ENCODE peak calls at places on chromosomes 3 and 15, in six cellular contexts. G is HEK293T, R is GM12878, B is K562, E is HepG2, Z is IMR-90. Q is an unnamed sample.

GRCh38 chr3:39101022-39101689 is 6.3 kb downstream of the GORASP1 start:
- DNase-seq in E (peak), R (no peak), B (peak), G (peak), Z (peak), Q (peak)

GRCh38 chr15:100928632-100929280 is 9.6 kb downstream of the LRRK1 start:
- DNase-seq in B (no peak), E (no peak), R (no peak), G (no peak), Z (no peak), Q (no peak)

GRCh38 chr3:44555753-44556152 is 760 bp downstream of the ZKSCAN7 start:
- DNase-seq in E (peak), B (no peak), R (no peak), G (no peak), Z (peak), Q (no peak)

GRCh38 chr3:183537295-183537730 is 18.2 kb downstream of the KLHL6 start:
- DNase-seq in Z (peak), G (no peak), R (no peak), E (no peak), B (no peak), Q (no peak)

GRCh38 chr15:43509002-43509922 is 8.1 kb upstream of the MAP1A start:
- DNase-seq in R (no peak), E (peak), B (no peak), G (no peak), Z (no peak), Q (no peak)

GRCh38 chr3:152309031-152309430 is 40.3 kb downstream of the MBNL1 start:
- DNase-seq in R (no peak), B (no peak), E (no peak), Z (no peak), G (no peak), Q (no peak)

GRCh38 chr3:68919000-68919399 is 13.3 kb downstream of the TAFA4 start:
- DNase-seq in B (no peak), Z (peak), G (peak), R (no peak), E (no peak), Q (no peak)

GRCh38 chr15:59210186-59210585 is 3.5 kb downstream of the LDHAL6B start:
- DNase-seq in B (no peak), R (no peak), G (no peak), E (no peak), Z (no peak), Q (no peak)

GRCh38 chr3:159447841-159448240 is 540.8 kb upstream of the IL12A start:
- DNase-seq in R (no peak), G (no peak), E (no peak), Z (no peak), B (no peak), Q (no peak)

GRCh38 chr15:71015342-71015741 is 99.9 kb upstream of the THSD4 start:
- DNase-seq in B (no peak), G (no peak), Z (no peak), R (no peak), E (no peak), Q (no peak)

GRCh38 chr3:58672880-58673279 is 6.3 kb upstream of the FAM3D start:
- DNase-seq in R (no peak), E (no peak), Z (no peak), G (no peak), B (no peak), Q (no peak)

GRCh38 chr3:63135362-63135761 is 142.7 kb upstream of the SYNPR start:
- DNase-seq in G (no peak), E (no peak), B (no peak), R (no peak), Z (no peak), Q (no peak)

GRCh38 chr3:150733936-150734794 is 28.8 kb downstream of the SIAH2 start:
- DNase-seq in E (peak), R (no peak), B (no peak), G (no peak), Z (peak), Q (no peak)

GRCh38 chr3:11910971-11911531 is 64.4 kb upstream of the TAMM41 start:
- DNase-seq in Z (no peak), R (no peak), G (no peak), E (no peak), B (no peak), Q (no peak)

GRCh38 chr3:57661404-57661803 is 31.5 kb downstream of the DENND6A start:
- DNase-seq in B (no peak), G (no peak), R (no peak), E (no peak), Z (no peak), Q (no peak)

GRCh38 chr3:182713743-182714517 is 79.4 kb upstream of the ATP11B start:
- DNase-seq in B (no peak), G (peak), E (peak), R (peak), Z (peak), Q (peak)

GRCh38 chr3:71307884-71308697 is 275.4 kb downstream of the FOXP1 start:
- DNase-seq in G (no peak), B (no peak), R (no peak), E (no peak), Z (peak), Q (no peak)

GRCh38 chr3:161171639-161172552 is 49.2 kb upstream of the NMD3 start:
- DNase-seq in Z (no peak), E (no peak), B (no peak), R (no peak), G (no peak), Q (no peak)

GRCh38 chr15:65431731-65432130 is 9.0 kb upstream of the IGDCC4 start:
- DNase-seq in E (no peak), R (no peak), G (no peak), Z (no peak), B (no peak), Q (no peak)

GRCh38 chr15:74240002-74240568 is 4.0 kb downstream of the CCDC33 start:
- DNase-seq in B (no peak), E (peak), G (no peak), R (no peak), Z (peak), Q (peak)

GRCh38 chr3:134485075-134485536 is 679 bp downstream of the ANAPC13 start:
- DNase-seq in E (peak), R (no peak), B (peak), G (no peak), Z (no peak), Q (peak)

GRCh38 chr3:128336337-128337156 is 130.1 kb downstream of the DNAJB8 start:
- DNase-seq in E (no peak), B (no peak), R (no peak), Z (no peak), G (no peak), Q (no peak)

GRCh38 chr15:99618941-99619411 is 53.2 kb downstream of the MEF2A start:
- DNase-seq in B (no peak), Z (peak), E (no peak), G (peak), R (no peak), Q (no peak)

GRCh38 chr3:13851997-13852637 is 27.8 kb downstream of the WNT7A start:
- DNase-seq in R (no peak), G (no peak), B (no peak), E (no peak), Z (no peak), Q (no peak)

GRCh38 chr3:176514297-176514696 is 683.0 kb downstream of the TBL1XR1 start:
- DNase-seq in Z (peak), R (no peak), G (peak), E (peak), B (peak), Q (peak)

GRCh38 chr15:42608110-42608531 is 32.7 kb downstream of the STARD9 start:
- DNase-seq in Z (no peak), R (peak), B (no peak), G (no peak), E (no peak), Q (no peak)

GRCh38 chr3:13706451-13706850 is 157.5 kb downstream of the FBLN2 start:
- DNase-seq in G (no peak), B (no peak), Z (no peak), E (no peak), R (no peak), Q (no peak)

GRCh38 chr15:51751687-51752683 is 588 bp downstream of the TMOD2 start:
- DNase-seq in G (peak), Z (peak), E (no peak), R (no peak), B (peak), Q (peak)

GRCh38 chr15:68334661-68335124 is 57.1 kb downstream of the FEM1B start:
- DNase-seq in R (no peak), E (no peak), G (no peak), Z (peak), B (no peak), Q (no peak)

GRCh38 chr15:78018445-78018844 is 59.1 kb downstream of the TBC1D2B start:
- DNase-seq in G (no peak), E (peak), B (no peak), Z (no peak), R (no peak), Q (no peak)

GRCh38 chr15:50816191-50816590 is 50.7 kb upstream of the SPPL2A start:
- DNase-seq in R (no peak), B (no peak), G (peak), Z (no peak), E (no peak), Q (no peak)

GRCh38 chr3:71530903-71531535 is 52.5 kb downstream of the FOXP1 start:
- DNase-seq in B (no peak), Z (no peak), E (no peak), G (peak), R (no peak), Q (no peak)

GRCh38 chr3:157156844-157157635 is 2.9 kb downstream of the CCNL1 start:
- DNase-seq in R (no peak), B (peak), Z (peak), G (no peak), E (peak), Q (no peak)

GRCh38 chr3:79040701-79041100 is 727.1 kb downstream of the ROBO1 start:
- DNase-seq in Z (peak), G (no peak), E (no peak), B (no peak), R (no peak), Q (peak)

GRCh38 chr15:22979699-22980188 is 424 bp downstream of the CYFIP1 start:
- DNase-seq in R (no peak), B (no peak), E (no peak), Z (peak), G (peak), Q (no peak)

GRCh38 chr3:193833592-193833991 is 240.6 kb downstream of the OPA1 start:
- DNase-seq in R (no peak), G (no peak), E (no peak), B (no peak), Z (no peak), Q (no peak)
- TF ChIP-seq BHLHE40 in R (no peak), G (no peak), E (no peak), B (no peak), Z (no peak), Q (no peak)

DNA sequence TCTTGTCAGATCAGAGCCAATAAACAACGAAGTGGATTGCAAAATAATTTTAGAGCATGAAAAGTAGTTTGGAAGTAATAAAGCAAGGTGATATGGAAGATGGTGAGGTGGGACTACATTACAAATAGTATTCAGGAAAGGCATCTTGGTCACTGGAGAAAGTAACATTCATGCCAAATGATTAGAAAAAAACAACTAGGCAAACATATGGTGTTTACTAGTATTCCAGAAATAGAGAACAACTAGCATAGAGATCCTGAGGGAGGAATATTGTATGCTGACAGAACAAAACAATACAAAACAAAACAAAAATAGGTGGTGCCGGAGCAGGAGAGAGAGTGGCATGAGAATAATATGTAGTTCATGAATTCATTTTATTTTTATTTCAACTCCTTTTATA is 11.8 kb upstream of the PLSCR4 start:
- DNase-seq in Z (no peak), E (no peak), B (no peak), G (no peak), R (no peak), Q (no peak)
- TF ChIP-seq BHLHE40 in Z (no peak), E (no peak), B (no peak), G (no peak), R (no peak), Q (no peak)

GRCh38 chr3:32570426-32571191 is at the start of gene DYNC1LI1:
- DNase-seq in R (peak), E (peak), G (peak), B (peak), Z (peak), Q (peak)

GRCh38 chr3:32571192-32571485 is 481 bp upstream of the DYNC1LI1 start:
- DNase-seq in G (no peak), B (no peak), Z (no peak), R (no peak), E (no peak), Q (no peak)

GRCh38 chr3:32577174-32577573 is 6.5 kb upstream of the DYNC1LI1 start:
- DNase-seq in G (no peak), E (no peak), Z (no peak), R (no peak), B (no peak), Q (no peak)

GRCh38 chr3:32577621-32578556 is 7.2 kb upstream of the DYNC1LI1 start:
- DNase-seq in E (no peak), R (peak), Z (peak), B (no peak), G (no peak), Q (no peak)

DNA sequence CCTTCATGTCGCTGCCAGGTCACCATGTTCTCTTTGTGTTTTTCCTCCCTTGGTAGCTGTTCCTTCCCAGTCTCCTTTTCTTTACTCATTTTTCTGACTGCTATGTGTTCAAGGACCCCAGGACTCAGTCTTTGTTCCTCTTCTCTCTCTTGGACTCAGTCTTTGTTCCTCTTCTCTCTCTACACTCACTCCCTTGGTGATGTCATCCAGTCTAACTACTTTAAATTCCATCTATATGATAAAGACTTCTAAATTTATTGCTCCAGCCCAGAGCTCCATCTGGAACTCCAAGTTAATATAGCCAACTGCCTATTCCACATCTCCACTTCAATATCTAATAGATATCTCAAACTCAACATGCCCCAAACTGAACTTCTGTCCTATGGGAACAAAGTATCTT is 4.8 kb upstream of the DYNC1LI1 start:
- DNase-seq in R (no peak), Z (peak), E (no peak), B (no peak), G (no peak), Q (no peak)
- TF ChIP-seq BHLHE40 in R (no peak), Z (no peak), E (no peak), B (no peak), G (no peak), Q (no peak)

GRCh38 chr3:141330235-141330634 is 38.1 kb upstream of the ZBTB38 start:
- DNase-seq in Z (no peak), G (no peak), B (peak), R (no peak), E (no peak), Q (no peak)

GRCh38 chr3:141330718-141331369 is 37.5 kb upstream of the ZBTB38 start:
- DNase-seq in R (no peak), E (no peak), G (no peak), Z (peak), B (no peak), Q (peak)

GRCh38 chr3:141333796-141334626 is 34.3 kb upstream of the ZBTB38 start:
- DNase-seq in E (no peak), G (no peak), B (no peak), R (no peak), Z (peak), Q (no peak)

GRCh38 chr3:141332436-141332835 is 35.9 kb upstream of the ZBTB38 start:
- DNase-seq in Z (peak), B (no peak), E (peak), G (no peak), R (no peak), Q (no peak)

DNA sequence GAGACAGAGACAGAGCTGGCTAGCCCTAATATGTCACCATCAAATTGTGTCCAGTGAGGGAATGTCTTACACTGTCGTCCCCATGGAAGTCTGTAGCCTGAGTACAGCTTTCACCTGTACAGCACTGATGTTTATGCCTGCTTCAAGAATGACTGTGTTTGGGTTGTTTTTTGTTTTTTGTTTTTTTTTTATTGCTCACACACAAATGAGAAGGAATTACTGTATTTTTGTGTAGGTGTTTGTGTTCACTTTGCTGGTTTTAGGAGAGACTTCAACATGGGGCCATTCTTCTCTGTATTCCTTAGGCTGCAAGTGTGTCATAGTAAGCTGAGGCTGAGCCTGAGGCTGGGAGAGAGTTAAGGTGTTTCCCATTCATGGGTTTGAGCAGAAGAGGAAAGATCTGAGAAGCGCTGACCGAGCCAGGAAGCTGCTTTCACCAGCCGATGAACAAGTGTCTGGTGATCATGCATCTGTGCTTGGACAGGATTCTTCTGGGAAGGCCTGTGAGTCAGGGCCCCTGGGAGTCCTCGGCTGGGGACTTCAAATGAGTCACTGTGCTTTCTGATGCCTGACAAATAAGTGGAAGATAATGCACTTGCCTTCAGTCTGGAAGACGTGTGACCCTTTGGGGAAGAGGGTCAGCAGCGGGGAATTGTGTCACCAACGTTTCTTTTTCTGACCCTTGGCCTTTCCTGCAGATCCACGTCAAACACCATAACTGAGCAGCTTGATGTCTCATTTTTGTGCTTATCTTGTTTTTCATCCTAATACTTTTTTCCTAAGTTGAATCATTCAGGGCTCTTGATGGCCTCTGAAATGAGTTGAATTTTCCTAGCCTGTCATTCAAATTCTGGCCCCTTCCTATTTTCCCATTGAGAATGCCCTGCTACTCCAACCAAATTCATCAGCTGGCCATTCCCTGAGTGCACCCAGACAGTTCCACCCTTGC is 36.7 kb upstream of the ZBTB38 start:
- DNase-seq in B (peak), R (peak), E (peak), G (peak), Z (peak), Q (peak)
- TF ChIP-seq BHLHE40 in B (peak), R (peak), E (no peak), G (no peak), Z (peak), Q (no peak)

DNA sequence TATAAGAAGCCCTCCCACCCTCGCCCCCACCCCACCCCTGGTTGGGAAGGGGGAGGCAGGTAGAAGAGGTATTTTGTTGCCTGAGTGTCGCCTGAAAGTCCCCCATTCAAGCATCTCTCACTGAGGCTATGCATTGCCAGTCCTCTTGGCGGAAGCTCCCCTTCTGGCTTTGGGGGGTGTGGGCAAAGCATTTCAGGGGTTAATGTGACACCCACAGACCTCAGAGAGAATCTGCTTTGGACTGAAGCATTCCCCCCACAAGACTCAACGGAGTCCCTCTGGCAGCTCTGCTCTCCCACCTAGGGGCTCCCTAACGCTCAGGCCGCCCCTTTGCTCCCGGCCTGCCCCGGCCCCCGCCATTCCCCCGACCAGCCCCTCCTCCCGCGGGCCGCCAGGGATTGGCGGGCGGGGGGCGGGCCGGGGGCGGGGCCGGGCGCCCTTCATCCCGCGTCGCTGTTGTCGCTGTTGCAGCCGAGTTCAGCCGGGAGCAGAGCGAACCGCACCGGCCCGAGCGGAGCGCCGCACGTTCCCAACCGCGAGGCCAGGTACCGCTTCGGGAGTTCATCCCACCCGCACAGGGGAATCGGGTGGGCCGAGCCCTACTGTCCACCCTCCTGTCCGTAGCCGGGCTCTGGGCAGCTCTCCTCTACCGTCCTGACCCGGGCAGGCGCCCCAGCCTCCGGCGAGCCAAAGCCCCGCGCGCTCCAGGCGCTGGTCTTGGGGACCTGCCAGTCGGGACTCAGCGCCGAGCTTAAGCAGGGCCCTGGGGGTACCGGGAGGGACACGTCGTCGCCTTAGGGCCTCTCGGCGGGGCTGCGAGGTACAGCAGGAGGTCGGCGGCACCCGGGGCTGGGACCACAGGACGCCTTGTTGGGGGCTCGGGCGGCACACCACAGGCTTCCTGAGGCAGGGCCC is at the start of gene SLC38A3:
- DNase-seq in B (peak), G (peak), Z (no peak), R (no peak), E (no peak), Q (no peak)
- TF ChIP-seq BHLHE40 in B (no peak), G (no peak), Z (no peak), R (no peak), E (peak), Q (no peak)

GRCh38 chr15:53295574-53295973 is 463.9 kb downstream of the WDR72 start:
- DNase-seq in B (no peak), Z (no peak), G (no peak), R (no peak), E (no peak), Q (no peak)

GRCh38 chr15:53296603-53297002 is 462.9 kb downstream of the WDR72 start:
- DNase-seq in E (peak), G (no peak), Z (no peak), B (no peak), R (no peak), Q (no peak)

GRCh38 chr15:53297828-53298227 is 461.6 kb downstream of the WDR72 start:
- DNase-seq in B (no peak), R (no peak), E (peak), Z (no peak), G (no peak), Q (no peak)
- TF ChIP-seq BHLHE40 in B (no peak), R (no peak), E (no peak), Z (no peak), G (no peak), Q (no peak)